ENCODE peak calls at places on chromosomes 3 and 15, in five cellular contexts. R, X, O, H and E are unnamed samples. For H3K27me3, the result is how much of the 10 kb centered on the place peaks cover.

GRCh38 chr3:136385457-136385856 is 135.3 kb downstream of the PCCB start:
- DNase-seq in X (no peak), R (no peak), H (no peak), O (no peak), E (no peak)

GRCh38 chr15:71752604-71753289 is 57.6 kb upstream of the NR2E3 start:
- DNase-seq in X (peak), R (no peak), O (peak), H (no peak), E (peak)

GRCh38 chr3:188788621-188789081 is 383.1 kb upstream of the TPRG1 start:
- DNase-seq in X (no peak), R (no peak), O (no peak), H (no peak), E (no peak)

GRCh38 chr3:61236556-61236955 is 14.7 kb downstream of the FHIT start:
- DNase-seq in X (no peak), H (no peak), R (no peak), O (no peak), E (no peak)

GRCh38 chr3:81726132-81726531 is 35.3 kb downstream of the GBE1 start:
- DNase-seq in O (no peak), H (no peak), X (no peak), R (no peak), E (no peak)

GRCh38 chr3:100245146-100245545 is 15.6 kb upstream of the TBC1D23 start:
- DNase-seq in R (no peak), O (no peak), H (no peak), X (no peak), E (no peak)

GRCh38 chr3:37183375-37183831 is 9.0 kb upstream of the LRRFIP2 start:
- DNase-seq in R (no peak), O (no peak), H (no peak), X (no peak), E (no peak)

GRCh38 chr3:36443042-36443686 is 62.9 kb downstream of the STAC start:
- DNase-seq in X (no peak), O (no peak), R (no peak), H (no peak), E (no peak)

GRCh38 chr15:51403946-51404695 is 62.7 kb downstream of the GLDN start:
- DNase-seq in X (no peak), H (no peak), O (no peak), R (no peak), E (no peak)

GRCh38 chr15:70111203-70112017 is 13.7 kb upstream of the TLE3 start:
- DNase-seq in X (peak), H (peak), O (peak), R (no peak), E (peak)

GRCh38 chr3:197137741-197138140 is 108.1 kb upstream of the MELTF start:
- DNase-seq in O (no peak), H (peak), X (no peak), R (peak), E (no peak)

GRCh38 chr3:122233109-122233952 is 49.9 kb downstream of the CASR start:
- DNase-seq in O (no peak), X (peak), R (peak), H (no peak), E (no peak)

GRCh38 chr3:144361002-144361401 is 389.4 kb downstream of the DIPK2A start:
- DNase-seq in X (no peak), H (no peak), O (no peak), R (no peak), E (no peak)

GRCh38 chr3:30658328-30659052 is 52.1 kb downstream of the TGFBR2 start:
- DNase-seq in O (no peak), R (no peak), X (no peak), H (no peak), E (no peak)

GRCh38 chr3:195903950-195904290 is 4.4 kb downstream of the TNK2 start:
- DNase-seq in O (no peak), R (peak), X (no peak), H (no peak), E (no peak)

GRCh38 chr3:14614189-14614588 is 37.4 kb upstream of the CCDC174 start:
- DNase-seq in O (no peak), X (no peak), H (no peak), R (no peak), E (no peak)

GRCh38 chr3:39491733-39492350 is 24.4 kb downstream of the MOBP start:
- DNase-seq in O (no peak), H (no peak), X (no peak), R (no peak), E (no peak)

GRCh38 chr15:73394782-73395181 is 26.0 kb upstream of the HCN4 start:
- DNase-seq in X (no peak), R (no peak), O (no peak), H (peak), E (no peak)

GRCh38 chr3:159859836-159860235 is 128.8 kb upstream of the IL12A start:
- DNase-seq in H (no peak), O (no peak), R (no peak), X (no peak), E (no peak)

GRCh38 chr3:104825116-104825515 is 541.6 kb upstream of the ALCAM start:
- DNase-seq in O (peak), R (no peak), H (no peak), X (no peak), E (no peak)

GRCh38 chr3:166837535-166837934 is 542.6 kb downstream of the ZBBX start:
- DNase-seq in H (no peak), O (peak), R (no peak), X (peak), E (peak)

GRCh38 chr3:23916886-23917815 is at the start of the genes NKIRAS1 and RPL15:
- DNase-seq in O (peak), H (peak), R (peak), X (peak), E (peak)

GRCh38 chr3:6721496-6721895 is 139.4 kb upstream of the GRM7 start:
- DNase-seq in H (no peak), X (no peak), O (no peak), R (no peak), E (no peak)

GRCh38 chr15:42744200-42744599 is 7.3 kb upstream of the CDAN1 start:
- DNase-seq in H (no peak), R (no peak), X (no peak), O (no peak), E (no peak)

GRCh38 chr15:68653031-68653635 is 74.3 kb downstream of the CORO2B start:
- DNase-seq in X (no peak), O (no peak), R (no peak), H (no peak), E (no peak)

GRCh38 chr3:107999215-107999775 is 91.5 kb downstream of the CD47 start:
- DNase-seq in H (no peak), R (peak), O (no peak), X (no peak), E (no peak)

GRCh38 chr3:124412642-124413041 is 317.6 kb upstream of the UMPS start:
- DNase-seq in O (no peak), R (no peak), H (no peak), X (no peak), E (no peak)

GRCh38 chr3:124413393-124413792 is 316.9 kb upstream of the UMPS start:
- DNase-seq in X (no peak), O (no peak), R (no peak), H (no peak), E (no peak)

GRCh38 chr3:124410471-124410870 is 319.8 kb upstream of the UMPS start:
- DNase-seq in H (no peak), O (no peak), R (no peak), X (no peak), E (no peak)

GRCh38 chr3:124409650-124410275 is 320.5 kb upstream of the UMPS start:
- DNase-seq in O (no peak), H (no peak), X (no peak), R (no peak), E (peak)

GRCh38 chr3:124411729-124412128 is 318.5 kb upstream of the UMPS start:
- DNase-seq in H (no peak), R (no peak), O (no peak), X (no peak), E (no peak)
- H3K27me3 ChIP-seq in H (under half), R (under half), O (under half), X (under half), E (under half)

GRCh38 chr3:169668081-169668956 is 4.8 kb upstream of the MECOM start:
- DNase-seq in O (peak), R (peak), H (no peak), X (peak), E (peak)
- H3K27me3 ChIP-seq in O (half or more), R (half or more), H (half or more), X (under half), E (under half)

GRCh38 chr3:170470063-170471006 is 51.7 kb downstream of the CLDN11 start:
- DNase-seq in O (no peak), X (peak), H (no peak), R (no peak), E (no peak)

GRCh38 chr3:170469151-170470062 is 50.7 kb downstream of the CLDN11 start:
- DNase-seq in R (no peak), X (no peak), O (peak), H (no peak), E (no peak)

GRCh38 chr3:170473358-170473757 is 54.7 kb downstream of the CLDN11 start:
- DNase-seq in R (no peak), O (no peak), H (no peak), X (no peak), E (no peak)

GRCh38 chr3:170467560-170467959 is 48.9 kb downstream of the CLDN11 start:
- DNase-seq in O (no peak), X (no peak), R (no peak), H (no peak), E (no peak)

DNA sequence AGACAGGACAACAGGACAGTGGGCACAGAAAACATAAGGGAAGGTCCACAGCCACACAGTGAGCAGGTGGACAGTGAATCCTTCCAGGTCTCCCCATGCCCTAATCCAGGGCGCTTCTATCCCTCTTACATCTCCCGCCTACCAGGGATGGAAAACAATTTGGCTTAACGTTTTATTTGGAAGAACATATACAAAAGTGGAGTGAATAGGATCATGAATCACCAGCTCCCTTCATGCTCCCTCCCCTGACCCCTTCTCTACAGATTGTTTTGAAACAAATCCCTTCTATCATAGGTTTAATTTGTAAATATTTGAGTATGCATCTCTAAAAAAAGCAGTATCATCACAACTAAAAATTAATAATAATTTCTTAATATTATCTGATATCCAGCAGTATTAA is 52.5 kb downstream of the CLDN11 start:
- DNase-seq in H (no peak), R (no peak), O (no peak), X (no peak), E (no peak)
- H3K27me3 ChIP-seq in H (under half), R (under half), O (under half), X (under half), E (under half)

DNA sequence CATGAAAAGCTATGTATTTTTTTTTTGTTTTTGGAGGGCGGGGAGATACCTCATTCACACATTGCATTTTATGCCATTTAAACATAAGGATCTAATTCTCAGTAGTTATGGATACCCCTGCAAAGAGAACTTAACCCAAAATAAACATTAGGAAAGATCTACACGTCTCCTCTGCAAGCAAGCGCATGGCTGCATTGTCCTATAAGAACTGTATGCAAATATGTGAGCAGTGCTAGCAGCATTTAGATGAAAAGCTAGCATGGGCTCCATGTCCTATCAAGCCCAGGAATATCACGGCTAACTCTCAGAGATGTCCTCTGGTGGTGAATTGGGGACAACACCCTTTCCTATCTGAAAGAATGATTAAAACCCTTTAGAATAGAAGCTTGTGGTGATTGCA is 292.8 kb downstream of the MEX3B start:
- DNase-seq in O (peak), R (no peak), X (no peak), H (no peak), E (peak)
- H3K27me3 ChIP-seq in O (under half), R (under half), X (under half), H (under half), E (under half)